ENCODE peak calls at places on chromosomes 7 and 10, in eight cellular contexts. G is T-cell; S is LHCN-M2; L is hippocampal formation; I is kidney tubule cell; Z is CD8-positive, alpha-beta memory T cell; T is activated CD4-positive, alpha-beta memory T cell treated with anti-CD3 and anti-CD28 coated beads, Interleukin-2, amount 10 ng/mL, durations not matched to agents 7 days and 5 days; H is HT1080. M is an unnamed sample.

GRCh38 chr7:143055754-143056153 is 3.6 kb downstream of the OR6V1 start:
- DNase-seq in G (no peak), S (no peak), L (no peak), I (no peak), Z (no peak), T (no peak), H (no peak), M (no peak)

GRCh38 chr7:100191775-100192174 is 14.1 kb downstream of the STAG3 start:
- DNase-seq in G (no peak), S (peak), L (no peak), I (no peak), Z (no peak), T (no peak), H (peak), M (no peak)

GRCh38 chr10:67818323-67818722 is 19.7 kb downstream of the DNAJC12 start:
- DNase-seq in G (no peak), S (peak), L (no peak), I (peak), Z (no peak), T (no peak), H (peak), M (no peak)

GRCh38 chr10:30059209-30060107 is at the start of gene JCAD:
- DNase-seq in G (no peak), S (peak), L (peak), I (peak), Z (peak), T (peak), H (no peak), M (peak)

GRCh38 chr10:4296165-4296564 is 511.2 kb upstream of the KLF6 start:
- DNase-seq in G (no peak), S (no peak), L (no peak), I (no peak), Z (no peak), T (no peak), H (no peak), M (no peak)

GRCh38 chr10:133109736-133110532 is 22.2 kb downstream of the ADGRA1 start:
- DNase-seq in G (no peak), S (peak), L (no peak), I (peak), Z (no peak), T (no peak), H (no peak), M (no peak)

GRCh38 chr10:43396061-43396927 is 12.7 kb downstream of the HNRNPF start:
- DNase-seq in G (peak), S (peak), L (peak), I (peak), Z (peak), T (peak), H (peak), M (peak)

GRCh38 chr7:28013019-28013418 is 167.6 kb downstream of the JAZF1 start:
- DNase-seq in G (no peak), S (no peak), L (no peak), I (no peak), Z (no peak), T (no peak), H (no peak), M (no peak)

GRCh38 chr10:34262965-34263364 is 552.1 kb downstream of the PARD3 start:
- DNase-seq in G (no peak), S (peak), L (no peak), I (no peak), Z (no peak), T (no peak), H (peak), M (no peak)

GRCh38 chr10:630581-631073 is 58.8 kb downstream of the DIP2C start:
- DNase-seq in G (no peak), S (no peak), L (no peak), I (no peak), Z (peak), T (no peak), H (no peak), M (no peak)

GRCh38 chr7:36308031-36308430 is 81.6 kb upstream of the ANLN start:
- DNase-seq in G (no peak), S (no peak), L (no peak), I (peak), Z (no peak), T (no peak), H (no peak), M (no peak)

M was measured in effector CD4-positive, alpha-beta T cell.